ENCODE peak calls at places on chromosomes 7 and 10, in seven cellular contexts. F is H7, Y is M059J, I is HFF-Myc, B is retina, J is sigmoid colon, H is hippocampal formation. M is an unnamed sample.

GRCh38 chr7:150450491-150450992 is at the start of gene GIMAP8:
- DNase-seq in I (no peak), H (peak; percentile 38), F (peak; percentile 46), B (no peak), Y (no peak), J (peak; percentile 80), M (no peak)

GRCh38 chr10:65786279-65786678 is 1139.6 kb upstream of the LRRTM3 start:
- DNase-seq in I (no peak), F (no peak), B (no peak), J (no peak), H (no peak), Y (no peak), M (no peak)

GRCh38 chr7:30530373-30530772 is 25.7 kb upstream of the GGCT start:
- DNase-seq in Y (no peak), H (no peak), F (no peak), I (no peak), J (no peak), B (no peak), M (no peak)

GRCh38 chr7:104922187-104923009 is 91.6 kb upstream of the KMT2E start:
- DNase-seq in I (no peak), Y (peak; percentile 20), H (no peak), J (no peak), B (no peak), F (no peak), M (no peak)

GRCh38 chr10:12510566-12510965 is 161.2 kb downstream of the CAMK1D start:
- DNase-seq in Y (peak; percentile 16), H (no peak), F (no peak), B (no peak), I (no peak), J (no peak), M (no peak)

GRCh38 chr10:95282115-95282514 is 8.7 kb downstream of the PDLIM1 start:
- DNase-seq in J (no peak), F (no peak), H (no peak), I (no peak), Y (no peak), B (no peak), M (no peak)

GRCh38 chr10:52466464-52466863 is 152.4 kb downstream of the DKK1 start:
- DNase-seq in J (no peak), I (no peak), F (no peak), B (no peak), H (no peak), Y (peak; percentile 89), M (no peak)

GRCh38 chr10:35640951-35641429 is 1.1 kb downstream of the FZD8 start:
- DNase-seq in Y (peak; percentile 75), F (no peak), J (peak; percentile 82), I (peak; percentile 20), H (peak; percentile 35), B (peak; percentile 89), M (peak; percentile 91)

GRCh38 chr7:37724732-37725131 is 41.2 kb downstream of the GPR141 start:
- DNase-seq in H (no peak), I (no peak), Y (no peak), F (no peak), B (no peak), J (no peak), M (no peak)

GRCh38 chr7:137578541-137578940 is 235.0 kb upstream of the PTN start:
- DNase-seq in J (no peak), Y (no peak), I (no peak), F (no peak), B (no peak), H (no peak), M (no peak)

GRCh38 chr7:112390167-112390566 is 60.1 kb upstream of the IFRD1 start:
- DNase-seq in Y (no peak), J (no peak), I (no peak), B (no peak), H (no peak), F (no peak), M (no peak)

GRCh38 chr10:119301397-119301796 is 94.0 kb downstream of the GRK5 start:
- DNase-seq in I (no peak), F (no peak), Y (peak; percentile 43), B (no peak), H (no peak), J (no peak), M (no peak)

GRCh38 chr10:75287697-75288096 is 51.9 kb upstream of the COMTD1 start:
- DNase-seq in B (no peak), Y (no peak), F (peak; percentile 0), J (no peak), H (no peak), I (no peak), M (no peak)